ENCODE peak calls at places on chromosomes 12 and 14, in eight cellular contexts. Y is transverse colon, G is left lung, D is BE2C, B is heart right ventricle, H is stomach, W is cardiac muscle cell, F is left ventricle myocardium inferior. K is an unnamed sample.

GRCh38 chr14:55200646-55201045 is 9.3 kb upstream of the DLGAP5 start:
- DNase-seq in F (no peak), B (no peak), H (no peak), W (peak; percentile 23), G (no peak), Y (no peak), D (no peak), K (no peak)

GRCh38 chr14:99660794-99661193 is 15.9 kb downstream of the HHIPL1 start:
- DNase-seq in W (no peak), D (no peak), G (no peak), B (no peak), Y (no peak), H (no peak), F (no peak), K (no peak)

GRCh38 chr14:48398675-48399282 is 723.4 kb upstream of the MDGA2 start:
- DNase-seq in G (no peak), D (peak; percentile 36), H (no peak), W (peak; percentile 36), F (no peak), Y (no peak), B (no peak), K (no peak)

GRCh38 chr14:67131691-67132090 is 57.5 kb upstream of the GARIN2 start:
- DNase-seq in G (no peak), H (no peak), W (no peak), F (no peak), Y (no peak), B (no peak), D (no peak), K (no peak)

GRCh38 chr12:22978962-22979361 is 354.0 kb downstream of the ETNK1 start:
- DNase-seq in B (no peak), G (no peak), Y (no peak), H (no peak), W (peak; percentile 90), D (no peak), F (no peak), K (peak; percentile 97)

GRCh38 chr14:101442451-101442850 is 118.8 kb upstream of the DIO3 start:
- DNase-seq in F (no peak), Y (no peak), H (no peak), B (no peak), G (no peak), W (peak; percentile 8), D (no peak), K (no peak)

GRCh38 chr14:58717211-58717610 is 79.4 kb downstream of the DACT1 start:
- DNase-seq in W (no peak), F (no peak), B (no peak), Y (no peak), G (no peak), H (no peak), D (no peak), K (no peak)

GRCh38 chr12:26434299-26434915 is 239.0 kb downstream of the SSPN start:
- DNase-seq in H (no peak), Y (peak; percentile 10), B (no peak), F (no peak), D (peak; percentile 39), G (no peak), W (peak; percentile 72), K (peak; percentile 17)

GRCh38 chr14:56170028-56170427 is 51.8 kb downstream of the PELI2 start:
- DNase-seq in W (peak; percentile 69), F (no peak), H (no peak), Y (no peak), B (no peak), D (no peak), G (no peak), K (no peak)

GRCh38 chr12:32030676-32031075 is 71.5 kb downstream of the RESF1 start:
- DNase-seq in G (no peak), H (no peak), W (no peak), Y (no peak), F (no peak), B (no peak), D (no peak), K (no peak)

GRCh38 chr12:45494279-45494678 is 235.2 kb upstream of the ARID2 start:
- DNase-seq in H (no peak), Y (no peak), W (no peak), F (no peak), G (no peak), D (no peak), B (no peak), K (no peak)

GRCh38 chr12:67358686-67359374 is 89.7 kb downstream of the CAND1 start:
- DNase-seq in G (no peak), F (no peak), D (no peak), W (peak; percentile 89), H (no peak), Y (no peak), B (no peak), K (peak; percentile 38)

GRCh38 chr14:75577090-75577489 is 1.3 kb upstream of the FLVCR2 start:
- DNase-seq in F (no peak), Y (no peak), D (no peak), W (no peak), H (no peak), G (no peak), B (no peak), K (no peak)

GRCh38 chr14:73829526-73830431 is 21.9 kb upstream of the PTGR2 start:
- DNase-seq in H (no peak), B (no peak), D (no peak), W (peak; percentile 80), F (no peak), G (peak; percentile 62), Y (no peak), K (peak; percentile 43)

GRCh38 chr12:1517007-1517406 is 77.4 kb downstream of the FBXL14 start:
- DNase-seq in B (no peak), D (peak; percentile 49), G (no peak), H (no peak), W (peak; percentile 55), Y (no peak), F (no peak), K (peak; percentile 59)

GRCh38 chr12:112847708-112848337 is 56.3 kb downstream of the RPH3A start:
- DNase-seq in Y (no peak), H (no peak), W (no peak), B (no peak), F (no peak), D (no peak), G (no peak), K (no peak)

DNA sequence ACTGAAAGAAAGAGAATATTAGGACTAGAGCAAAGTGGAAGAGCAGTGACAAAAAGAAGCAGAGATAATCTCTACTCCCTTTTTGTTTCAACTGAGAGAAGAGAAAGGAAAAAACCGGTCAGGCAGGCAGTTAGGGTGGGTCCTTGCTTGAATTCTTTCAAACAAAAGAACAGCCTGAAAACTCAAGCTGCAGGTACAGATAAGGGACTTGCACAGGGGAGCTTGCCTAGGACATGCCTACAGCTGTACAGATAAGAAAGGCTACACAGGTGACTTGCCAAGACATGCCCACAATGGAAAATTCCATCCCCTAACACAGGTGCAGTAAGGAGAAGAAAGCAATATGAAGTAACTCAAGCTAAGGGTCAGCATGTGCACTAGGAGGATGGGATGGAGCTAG is 532.2 kb upstream of the MIS18BP1 start:
- DNase-seq in Y (peak; percentile 76), H (peak; percentile 82), F (no peak), G (no peak), D (no peak), W (no peak), B (no peak), K (no peak)
- H3K9me3 ChIP-seq in Y (peaks cover 27% of the 10 kb centered on the region), H (peaks cover 6% of the 10 kb centered on the region), F (peaks cover 81% of the 10 kb centered on the region), G (peaks cover 72% of the 10 kb centered on the region), D (no peaks in the 10 kb centered on the region), W (no peaks in the 10 kb centered on the region), B (peaks cover 8% of the 10 kb centered on the region), K (no peaks in the 10 kb centered on the region)

GRCh38 chr12:57895337-57896138 is 45.8 kb upstream of the ATP23 start:
- DNase-seq in B (no peak), F (no peak), H (no peak), G (no peak), D (no peak), W (peak; percentile 12), Y (no peak), K (no peak)

GRCh38 chr12:57896139-57896436 is 45.3 kb upstream of the ATP23 start:
- DNase-seq in F (no peak), Y (no peak), W (peak; percentile 65), D (no peak), H (no peak), G (no peak), B (no peak), K (no peak)

GRCh38 chr12:57893460-57894353 is 47.2 kb upstream of the CTDSP2 start:
- DNase-seq in F (peak; percentile 93), W (peak; percentile 97), H (peak; percentile 89), G (peak; percentile 84), D (peak; percentile 78), Y (peak; percentile 90), B (peak; percentile 93), K (peak; percentile 89)

GRCh38 chr12:57896437-57897201 is 44.7 kb upstream of the ATP23 start:
- DNase-seq in G (peak; percentile 79), B (peak; percentile 83), F (peak; percentile 84), H (peak; percentile 61), Y (peak; percentile 79), D (peak; percentile 69), W (peak; percentile 88), K (peak; percentile 65)

DNA sequence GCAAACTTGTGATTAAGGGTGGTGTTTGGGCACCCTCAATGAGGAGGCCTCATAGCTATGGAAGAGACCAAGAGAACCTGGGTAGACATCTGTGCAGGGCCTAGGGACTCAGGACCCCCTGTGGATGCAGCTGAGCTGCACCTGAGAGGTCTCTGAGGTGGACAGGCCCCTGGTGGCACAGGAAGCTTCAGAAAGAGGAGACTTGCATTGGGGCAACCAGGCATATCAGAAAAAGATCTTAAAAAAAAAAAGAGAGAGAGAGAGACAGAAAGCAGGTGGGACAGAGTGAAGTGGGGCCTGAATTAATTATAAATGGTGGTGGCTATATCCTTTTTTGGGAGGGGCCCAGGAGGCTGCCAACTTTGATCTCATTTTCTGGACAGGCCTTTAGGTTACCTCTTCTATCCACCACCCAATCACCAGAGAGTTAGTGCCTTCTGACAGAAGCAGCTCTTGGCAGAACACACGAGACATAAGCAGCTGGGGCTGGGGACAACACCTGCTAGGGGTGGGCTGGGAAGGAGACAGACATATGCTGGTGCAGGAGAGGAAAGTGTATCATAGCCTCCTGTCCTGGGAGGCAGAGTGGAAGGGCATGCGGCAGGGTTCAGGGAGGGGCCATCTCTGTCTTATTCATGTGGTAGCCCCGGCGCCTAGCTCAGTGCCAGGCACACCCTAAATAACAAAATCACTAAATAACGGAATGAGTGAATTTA is 46.6 kb upstream of the ATP23 start:
- DNase-seq in G (no peak), Y (no peak), D (no peak), W (no peak), B (no peak), H (no peak), F (no peak), K (no peak)
- H3K4me3 ChIP-seq in G (no peak overlapping the region), Y (no peak overlapping the region), D (no peak overlapping the region), W (no peak overlapping the region), B (peak overlapping the region; percentile 30), H (no peak overlapping the region), F (peak overlapping the region; percentile 43), K (no peak overlapping the region)

DNA sequence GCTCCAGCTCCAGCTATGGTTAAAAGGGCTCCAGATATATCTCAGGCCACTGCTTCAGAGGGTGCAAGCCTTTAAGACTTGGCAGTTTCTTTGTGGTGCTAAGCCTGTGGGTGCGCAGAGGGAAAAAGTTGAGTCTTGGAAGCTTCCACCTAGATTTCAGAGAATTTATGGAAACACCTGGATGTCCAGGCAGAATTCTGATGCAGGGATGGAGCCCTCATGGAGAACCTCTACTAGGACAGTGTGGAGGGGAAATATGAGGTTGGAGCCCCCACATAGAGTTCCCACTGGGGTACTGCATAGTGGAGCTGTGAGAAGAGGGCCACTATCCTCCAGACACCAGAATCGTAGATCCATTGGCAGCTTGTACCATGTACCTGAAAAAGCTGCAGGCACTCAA is 69.9 kb downstream of the SDR9C7 start:
- DNase-seq in Y (no peak), F (no peak), G (no peak), D (no peak), B (no peak), W (no peak), H (no peak), K (no peak)
- H3K9me3 ChIP-seq in Y (peaks cover 36% of the 10 kb centered on the region), F (peaks cover 79% of the 10 kb centered on the region), G (peaks cover 56% of the 10 kb centered on the region), D (no peaks in the 10 kb centered on the region), B (peaks cover 21% of the 10 kb centered on the region), W (no peaks in the 10 kb centered on the region), H (peaks cover 23% of the 10 kb centered on the region), K (peaks cover 62% of the 10 kb centered on the region)

GRCh38 chr14:89384023-89384422 is 33.0 kb downstream of the FOXN3 start:
- DNase-seq in G (no peak), B (no peak), H (no peak), F (no peak), W (no peak), Y (peak; percentile 54), D (peak; percentile 38), K (no peak)
- H3K4me3 ChIP-seq in G (no peak overlapping the region), B (no peak overlapping the region), H (no peak overlapping the region), F (no peak overlapping the region), W (no peak overlapping the region), Y (no peak overlapping the region), D (no peak overlapping the region), K (no peak overlapping the region)